ENCODE peak calls at places on chromosome 13, in nine cellular contexts. L is cerebellum; H is epithelial cell of esophagus; V is fibroblast of mammary gland; A is RKO; C is activated CD4-positive, alpha-beta T cell treated with anti-CD3 and anti-CD28 coated beads, Interleukin-2, amount 50 U/mL, for 48 hours; B is heart right ventricle; N is substantia nigra; I is Ammon's horn. F is an unnamed sample.

GRCh38 chr13:113926951-113927660 is 46.8 kb downstream of the C13orf46 start:
- DNase-seq in L (no peak), I (no peak), C (no peak), H (no peak), V (no peak), A (no peak), B (no peak), N (no peak), F (no peak)

GRCh38 chr13:49669735-49670309 is 21.5 kb downstream of the EBPL start:
- DNase-seq in A (peak), I (peak), L (peak), B (peak), H (peak), V (peak), N (peak), C (peak), F (peak)

GRCh38 chr13:33073338-33073737 is 57.1 kb downstream of the KL start:
- DNase-seq in I (no peak), B (no peak), C (no peak), L (no peak), N (no peak), V (no peak), A (no peak), H (no peak), F (no peak)

GRCh38 chr13:30857636-30858035 is 48.4 kb upstream of the MEDAG start:
- DNase-seq in I (no peak), H (no peak), N (no peak), L (no peak), A (no peak), V (no peak), B (no peak), C (no peak), F (no peak)

GRCh38 chr13:53028637-53029121 is at the start of gene OLFM4:
- DNase-seq in A (no peak), C (no peak), B (no peak), H (no peak), N (no peak), L (no peak), V (no peak), I (no peak), F (peak)

GRCh38 chr13:105908581-105908980 is 626.9 kb downstream of the EFNB2 start:
- DNase-seq in V (no peak), N (no peak), H (no peak), L (no peak), A (no peak), C (peak), B (no peak), I (no peak), F (no peak)

GRCh38 chr13:33483471-33483870 is 197.9 kb upstream of the STARD13 start:
- DNase-seq in C (no peak), L (no peak), N (no peak), I (no peak), V (peak), H (peak), A (no peak), B (no peak), F (no peak)

GRCh38 chr13:46992383-46992952 is 95.6 kb upstream of the HTR2A start:
- DNase-seq in V (peak), I (no peak), N (no peak), H (peak), A (peak), L (no peak), B (no peak), C (no peak), F (peak)

GRCh38 chr13:73704587-73704986 is 429.6 kb downstream of the KLF12 start:
- DNase-seq in A (no peak), V (no peak), N (no peak), L (no peak), H (peak), C (peak), I (no peak), B (no peak), F (peak)

GRCh38 chr13:25085125-25085742 is 10.7 kb upstream of the PABPC3 start:
- DNase-seq in I (peak), L (peak), B (no peak), A (peak), N (peak), H (peak), C (peak), V (peak), F (peak)

GRCh38 chr13:110258876-110259631 is 47.9 kb downstream of the COL4A1 start:
- DNase-seq in B (no peak), A (peak), L (no peak), V (peak), I (no peak), C (no peak), H (peak), N (no peak), F (no peak)

GRCh38 chr13:99434258-99434788 is 66.9 kb upstream of the TM9SF2 start:
- DNase-seq in N (no peak), B (no peak), H (no peak), C (peak), V (no peak), A (no peak), I (no peak), L (no peak), F (no peak)

GRCh38 chr13:67258482-67258881 is 28.3 kb upstream of the PCDH9 start:
- DNase-seq in A (no peak), L (no peak), V (no peak), H (no peak), N (no peak), I (no peak), C (no peak), B (no peak), F (no peak)

GRCh38 chr13:43042410-43042921 is 19.1 kb downstream of the DNAJC15 start:
- DNase-seq in A (no peak), V (no peak), I (no peak), N (no peak), L (no peak), C (no peak), H (no peak), B (no peak), F (no peak)

GRCh38 chr13:49238621-49239020 is 9.1 kb upstream of the CDADC1 start:
- DNase-seq in L (no peak), A (no peak), B (no peak), V (no peak), I (no peak), H (no peak), N (no peak), C (no peak), F (no peak)

GRCh38 chr13:33800646-33801186 is 17.2 kb upstream of the RFC3 start:
- DNase-seq in H (no peak), N (no peak), B (no peak), I (no peak), L (no peak), C (no peak), A (no peak), V (no peak), F (no peak)

GRCh38 chr13:65789815-65790214 is 1440.3 kb downstream of the PCDH9 start:
- DNase-seq in B (no peak), N (no peak), H (peak), V (peak), L (no peak), A (peak), C (no peak), I (no peak), F (no peak)

GRCh38 chr13:74067818-74068217 is 66.4 kb downstream of the KLF12 start:
- DNase-seq in A (no peak), C (no peak), H (peak), I (no peak), L (no peak), N (no peak), V (peak), B (no peak), F (no peak)

GRCh38 chr13:97239306-97239705 is 17.2 kb downstream of the MBNL2 start:
- DNase-seq in L (no peak), H (no peak), N (no peak), A (no peak), V (no peak), C (no peak), I (no peak), B (no peak), F (no peak)

GRCh38 chr13:75264611-75265010 is 217.4 kb downstream of the TBC1D4 start:
- DNase-seq in C (no peak), I (no peak), H (no peak), A (no peak), B (no peak), N (no peak), L (no peak), V (no peak), F (no peak)

GRCh38 chr13:50589139-50589538 is 254.4 kb downstream of the DLEU7 start:
- DNase-seq in L (peak), N (no peak), B (no peak), C (peak), H (peak), V (peak), A (peak), I (no peak), F (no peak)

GRCh38 chr13:95154441-95154886 is 146.8 kb downstream of the ABCC4 start:
- DNase-seq in V (peak), A (no peak), L (no peak), I (no peak), B (no peak), H (peak), C (no peak), N (no peak), F (no peak)

GRCh38 chr13:110856941-110857835 is 57.7 kb downstream of the ANKRD10 start:
- DNase-seq in C (no peak), V (peak), B (no peak), A (no peak), H (no peak), N (no peak), L (no peak), I (no peak), F (no peak)

GRCh38 chr13:57641071-57641470 is 9.5 kb downstream of the PCDH17 start:
- DNase-seq in I (no peak), V (no peak), A (no peak), H (no peak), L (no peak), N (no peak), B (no peak), C (no peak), F (no peak)

GRCh38 chr13:78603240-78603947 is at the start of gene POU4F1:
- DNase-seq in L (no peak), H (peak), A (no peak), C (peak), V (peak), B (no peak), I (peak), N (no peak), F (peak)

GRCh38 chr13:106261450-106261849 is 274.0 kb downstream of the EFNB2 start:
- DNase-seq in A (no peak), V (no peak), C (no peak), N (no peak), L (no peak), B (no peak), I (no peak), H (no peak), F (no peak)

F was measured in Calu3.